ENCODE peak calls at places on chromosomes 4 and X, in four cellular contexts. O is NCI-H1092 treated with DMSO at 0.1 percent for 48 hours; N is cortex of kidney; D is stimulated activated CD8-positive, alpha-beta memory T cell treated with anti-CD3 and anti-CD28 coated beads, Interleukin-4, amount 100 ng/mL, for 24 hours. C is an unnamed sample.

GRCh38 chrX:151977009-151977408 is 2.5 kb upstream of the GABRE start:
- DNase-seq in O (no peak), N (no peak), D (no peak), C (no peak)

GRCh38 chr4:113978561-113979156 is 788 bp downstream of the ARSJ start:
- DNase-seq in O (no peak), N (no peak), D (no peak), C (no peak)

GRCh38 chrX:49919617-49920016 is 2.8 kb upstream of the CLCN5 start:
- DNase-seq in O (peak), N (no peak), D (peak), C (peak)

GRCh38 chrX:54357414-54358377 is at the start of gene WNK3:
- DNase-seq in O (peak), N (no peak), D (peak), C (peak)

GRCh38 chr4:181959121-181959520 is 284.1 kb upstream of the TENM3 start:
- DNase-seq in O (no peak), N (no peak), D (no peak), C (peak)

GRCh38 chr4:152979731-152980330 is 43.7 kb downstream of the FHDC1 start:
- DNase-seq in O (no peak), N (no peak), D (no peak), C (no peak)

GRCh38 chr4:127604949-127605709 is 27.6 kb upstream of the INTU start:
- DNase-seq in O (peak), N (no peak), D (no peak), C (peak)

GRCh38 chr4:95537967-95538485 is 10.7 kb downstream of the UNC5C start:
- DNase-seq in O (no peak), N (no peak), D (no peak), C (no peak)

GRCh38 chr4:92825186-92825715 is 521.5 kb downstream of the GRID2 start:
- DNase-seq in O (no peak), N (no peak), D (no peak), C (no peak)

GRCh38 chrX:153966841-153967535 is 4.6 kb downstream of the HCFC1 start:
- DNase-seq in O (no peak), N (no peak), D (no peak), C (no peak)

GRCh38 chrX:22134681-22135080 is 102.6 kb downstream of the PHEX start:
- DNase-seq in O (no peak), N (no peak), D (no peak), C (peak)

GRCh38 chr4:101101072-101101471 is 246.3 kb downstream of the PPP3CA start:
- DNase-seq in O (peak), N (no peak), D (no peak), C (no peak)

GRCh38 chr4:10157478-10158354 is 41.1 kb upstream of the WDR1 start:
- DNase-seq in O (peak), N (no peak), D (peak), C (peak)

GRCh38 chrX:39899876-39900787 is 197.6 kb downstream of the BCOR start:
- DNase-seq in O (peak), N (no peak), D (no peak), C (no peak)

GRCh38 chr4:153166971-153167501 is 37.2 kb upstream of the TRIM2 start:
- DNase-seq in O (no peak), N (no peak), D (no peak), C (no peak)

GRCh38 chrX:120213438-120214265 is 37.0 kb upstream of the ZBTB33 start:
- DNase-seq in O (peak), N (no peak), D (peak), C (peak)

GRCh38 chr4:169351860-169352259 is 81.1 kb upstream of the SH3RF1 start:
- DNase-seq in O (no peak), N (no peak), D (no peak), C (no peak)

GRCh38 chr4:77911842-77912450 is 49.3 kb downstream of the MRPL1 start:
- DNase-seq in O (no peak), N (no peak), D (no peak), C (no peak)

GRCh38 chr4:100986360-100986868 is 360.9 kb downstream of the PPP3CA start:
- DNase-seq in O (no peak), N (no peak), D (no peak), C (peak)

GRCh38 chr4:2304877-2305561 is 43.1 kb upstream of the MXD4 start:
- DNase-seq in O (no peak), N (no peak), D (no peak), C (no peak)

GRCh38 chr4:154559141-154559841 is 3.5 kb upstream of the FGB start:
- DNase-seq in O (peak), N (no peak), D (no peak), C (peak)

GRCh38 chr4:116849620-116850019 is 235.8 kb downstream of the TRAM1L1 start:
- DNase-seq in O (no peak), N (no peak), D (no peak), C (peak)

GRCh38 chr4:158849681-158850080 is 80.9 kb downstream of the FNIP2 start:
- DNase-seq in O (no peak), N (no peak), D (no peak), C (no peak)

GRCh38 chr4:109410776-109411175 is 22.8 kb upstream of the SEC24B start:
- DNase-seq in O (no peak), N (no peak), D (no peak), C (no peak)

GRCh38 chrX:24334473-24334872 is 20.6 kb upstream of the SUPT20HL2 start:
- DNase-seq in O (no peak), N (no peak), D (no peak), C (no peak)

GRCh38 chr4:173119818-173120217 is 48.8 kb upstream of the GALNT7 start:
- DNase-seq in O (no peak), N (no peak), D (no peak), C (no peak)

C was measured in ACHN.